ENCODE peak calls at places on chromosomes 3 and 15, in four cellular contexts. O is IMR-90, H is H1, L is H9. E is an unnamed sample.

GRCh38 chr3:170751083-170751893 is 118.7 kb downstream of the RPL22L1 start:
- DNase-seq in O (peak; percentile 82), H (no peak), L (no peak), E (peak; percentile 40)

GRCh38 chr3:181739628-181740027 is 27.9 kb downstream of the SOX2 start:
- DNase-seq in O (no peak), H (no peak), L (no peak), E (no peak)

GRCh38 chr15:65146438-65146837 is 12.8 kb upstream of the PDCD7 start:
- DNase-seq in O (no peak), H (no peak), L (no peak), E (no peak)

GRCh38 chr3:13866406-13866965 is 13.4 kb downstream of the WNT7A start:
- DNase-seq in O (no peak), H (no peak), L (no peak), E (no peak)

GRCh38 chr3:35639251-35640185 is at the start of gene ARPP21:
- DNase-seq in O (no peak), H (no peak), L (peak; percentile 57), E (peak; percentile 37)

GRCh38 chr15:40793216-40793989 is 13.5 kb upstream of the ZFYVE19 start:
- DNase-seq in O (peak; percentile 98), H (no peak), L (no peak), E (no peak)

GRCh38 chr3:135528638-135529037 is 436.9 kb upstream of the PPP2R3A start:
- DNase-seq in O (no peak), H (no peak), L (no peak), E (no peak)

GRCh38 chr3:126849768-126850167 is 133.1 kb upstream of the PLXNA1 start:
- DNase-seq in O (no peak), H (no peak), L (peak; percentile 19), E (peak; percentile 72)

GRCh38 chr3:100295089-100295488 is 34.3 kb downstream of the TBC1D23 start:
- DNase-seq in O (no peak), H (no peak), L (no peak), E (no peak)

GRCh38 chr3:154217663-154218062 is 96.5 kb downstream of the ARHGEF26 start:
- DNase-seq in O (no peak), H (no peak), L (no peak), E (no peak)

GRCh38 chr3:45322616-45323015 is 65.8 kb upstream of the LARS2 start:
- DNase-seq in O (no peak), H (no peak), L (no peak), E (no peak)

GRCh38 chr15:63323798-63324651 is 46.6 kb downstream of the APH1B start:
- DNase-seq in O (no peak), H (no peak), L (no peak), E (no peak)

GRCh38 chr3:16516695-16517481 is 3.4 kb upstream of the RFTN1 start:
- DNase-seq in O (peak; percentile 74), H (no peak), L (no peak), E (peak; percentile 54)

GRCh38 chr3:144989756-144990155 is 1018.1 kb downstream of the DIPK2A start:
- DNase-seq in O (peak; percentile 0), H (no peak), L (no peak), E (no peak)

GRCh38 chr3:144096016-144096415 is 124.4 kb downstream of the DIPK2A start:
- DNase-seq in O (no peak), H (no peak), L (no peak), E (no peak)

GRCh38 chr3:29453278-29453961 is 172.5 kb downstream of the RBMS3 start:
- DNase-seq in O (no peak), H (no peak), L (no peak), E (peak; percentile 16)

GRCh38 chr3:51385621-51386091 is 565 bp downstream of the MANF start:
- DNase-seq in O (no peak), H (no peak), L (no peak), E (no peak)

GRCh38 chr3:126259411-126260391 is 79.3 kb upstream of the ALDH1L1 start:
- DNase-seq in O (peak; percentile 10), H (no peak), L (peak; percentile 70), E (peak; percentile 71)

GRCh38 chr3:85652322-85652721 is 693.5 kb downstream of the CADM2 start:
- DNase-seq in O (no peak), H (no peak), L (no peak), E (no peak)

GRCh38 chr3:53616971-53617892 is 122.8 kb downstream of the CACNA1D start:
- DNase-seq in O (no peak), H (no peak), L (no peak), E (no peak)

GRCh38 chr15:77295446-77295845 is 124.5 kb downstream of the PEAK1 start:
- DNase-seq in O (peak; percentile 87), H (no peak), L (no peak), E (no peak)

GRCh38 chr3:58607816-58608215 is 30.6 kb upstream of the FAM107A start:
- DNase-seq in O (no peak), H (no peak), L (no peak), E (no peak)

GRCh38 chr3:42667523-42668402 is 14.3 kb downstream of the ZBTB47 start:
- DNase-seq in O (no peak), H (no peak), L (peak; percentile 26), E (no peak)

GRCh38 chr15:52798529-52799101 is 8.5 kb upstream of the ONECUT1 start:
- DNase-seq in O (no peak), H (no peak), L (peak; percentile 84), E (peak; percentile 47)

GRCh38 chr15:60612400-60613048 is 133.6 kb upstream of the ICE2 start:
- DNase-seq in O (no peak), H (no peak), L (no peak), E (peak; percentile 29)

GRCh38 chr3:14412831-14413380 is 10.5 kb downstream of the SLC6A6 start:
- DNase-seq in O (no peak), H (no peak), L (peak; percentile 80), E (peak; percentile 84)

GRCh38 chr3:57544181-57545125 is at the start of gene DNAH12:
- DNase-seq in O (no peak), H (peak; percentile 78), L (peak; percentile 96), E (peak; percentile 99)

GRCh38 chr15:74723754-74724334 is 1.5 kb downstream of the CYP1A1 start:
- DNase-seq in O (peak; percentile 46), H (no peak), L (peak; percentile 51), E (peak; percentile 89)

GRCh38 chr15:68228143-68228970 is 1.2 kb downstream of the CLN6 start:
- DNase-seq in O (no peak), H (no peak), L (no peak), E (peak; percentile 46)

GRCh38 chr3:132596816-132597433 is at the start of gene ACKR4:
- DNase-seq in O (no peak), H (no peak), L (no peak), E (no peak)

GRCh38 chr3:10703875-10704274 is 112.2 kb upstream of the SLC6A11 start:
- DNase-seq in O (peak; percentile 23), H (peak; percentile 49), L (peak; percentile 82), E (peak; percentile 95)

GRCh38 chr15:90545095-90545494 is 15.4 kb downstream of the CRTC3 start:
- DNase-seq in O (no peak), H (no peak), L (no peak), E (no peak)

GRCh38 chr3:195823286-195823685 is 11.6 kb upstream of the MUC4 start:
- DNase-seq in O (no peak), H (no peak), L (no peak), E (no peak)
- H4K5ac ChIP-seq in O (no peak overlapping the region), H (no peak overlapping the region), L (no peak overlapping the region), E (no peak overlapping the region)

DNA sequence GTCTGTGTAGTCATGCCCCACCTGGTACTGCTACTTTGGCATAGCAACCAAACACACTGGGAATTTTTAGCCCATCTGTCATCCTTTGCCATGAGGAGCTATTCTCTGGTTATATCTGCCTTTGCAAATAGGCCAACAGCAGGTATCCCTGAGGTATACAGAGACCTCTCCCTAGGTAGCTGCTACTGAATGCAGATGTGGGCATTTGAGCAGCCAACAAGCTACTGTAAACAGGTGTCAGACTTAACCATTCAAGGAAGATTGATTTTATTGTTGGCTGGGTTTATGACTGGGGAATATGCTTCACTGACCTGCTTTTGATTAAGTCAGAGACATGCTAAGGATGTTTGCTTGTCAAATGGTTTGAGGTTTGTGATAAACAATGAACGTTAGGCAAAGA is 183.2 kb downstream of the OXSM start:
- DNase-seq in O (no peak), H (no peak), L (no peak), E (no peak)
- H4K5ac ChIP-seq in O (no peak overlapping the region), H (no peak overlapping the region), L (no peak overlapping the region), E (no peak overlapping the region)

GRCh38 chr15:34754171-34754580 is 622 bp downstream of the GJD2 start:
- DNase-seq in O (no peak), H (no peak), L (no peak), E (no peak)

GRCh38 chr15:34753236-34753894 is 1.4 kb downstream of the GJD2 start:
- DNase-seq in O (peak; percentile 71), H (peak; percentile 15), L (peak; percentile 76), E (peak; percentile 86)

GRCh38 chr15:34755419-34755773 is 598 bp upstream of the GJD2 start:
- DNase-seq in O (no peak), H (no peak), L (no peak), E (no peak)

GRCh38 chr15:34757262-34757661 is 2.5 kb upstream of the GJD2 start:
- DNase-seq in O (no peak), H (no peak), L (no peak), E (no peak)

DNA sequence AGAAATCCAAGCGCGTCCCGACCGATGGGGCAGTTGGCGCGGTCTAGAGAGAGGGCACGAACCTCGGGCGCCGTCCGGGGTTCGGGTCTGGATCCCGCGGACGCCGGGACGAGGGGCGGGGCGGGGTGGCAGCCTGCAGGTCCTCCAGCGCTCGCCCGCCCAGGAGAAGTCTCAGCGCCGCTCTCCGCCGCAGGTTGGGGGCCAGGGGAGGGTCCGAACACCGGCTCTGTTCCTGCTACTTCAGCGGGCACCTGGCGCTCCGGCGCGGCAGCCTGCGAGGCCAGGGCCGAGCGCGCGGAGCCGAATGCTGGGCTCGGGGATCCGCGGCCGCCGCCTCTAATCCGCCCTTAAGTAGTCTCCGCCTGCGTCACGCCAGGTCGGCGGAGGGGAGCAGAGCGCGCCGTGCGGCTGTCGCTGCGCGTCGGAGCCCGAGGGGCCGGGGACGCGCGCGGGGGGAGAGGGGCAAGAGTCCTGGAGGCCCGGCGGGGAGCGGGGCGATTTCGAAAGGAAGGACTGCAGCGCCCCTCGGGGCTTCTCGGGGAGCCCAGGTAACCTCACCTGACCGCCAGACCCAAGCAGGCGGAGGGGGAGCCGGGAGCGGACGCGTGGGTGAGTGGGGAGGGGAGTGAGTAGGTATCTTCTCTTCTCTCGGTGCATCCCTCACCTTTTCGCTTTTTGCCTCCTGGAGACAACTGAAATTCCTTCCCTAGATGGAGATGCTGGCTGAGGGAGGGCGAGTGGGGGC is at the start of gene GJD2:
- DNase-seq in O (no peak), H (peak; percentile 13), L (peak; percentile 54), E (peak; percentile 53)
- H4K5ac ChIP-seq in O (no peak within 1 kb of the TSS), H (no peak within 1 kb of the TSS), L (no peak within 1 kb of the TSS), E (no peak within 1 kb of the TSS)

GRCh38 chr3:73618461-73618860 is 6.3 kb downstream of the PDZRN3 start:
- DNase-seq in O (peak; percentile 56), H (no peak), L (no peak), E (no peak)
- H4K5ac ChIP-seq in O (no peak overlapping the region), H (no peak overlapping the region), L (no peak overlapping the region), E (no peak overlapping the region)

E was measured in mesendoderm.